ENCODE peak calls at places on chromosomes 12 and 14, in nine cellular contexts. W is activated CD8-positive, alpha-beta memory T cell treated with anti-CD3 and anti-CD28 coated beads, Interleukin-2, amount 50 U/mL, for 48 hours; T is NCI-H1092 treated with DMSO at 0.1 percent for 48 hours; B is GM18507; G is COLO829; V is fibroblast of pulmonary artery; P is NCI-H526 treated with DMSO at 0.1 percent for 48 hours; O is nucleus accumbens; N is NCI-H2081. S is an unnamed sample.

GRCh38 chr14:99260652-99261551 is 11.1 kb downstream of the BCL11B start:
- DNase-seq in P (no peak), N (no peak), B (no peak), V (no peak), G (no peak), W (no peak), T (no peak), O (no peak), S (no peak)

GRCh38 chr14:33814010-33814409 is 136.9 kb downstream of the EGLN3 start:
- DNase-seq in W (no peak), B (no peak), V (no peak), O (no peak), T (no peak), G (peak; percentile 31), P (no peak), N (no peak), S (no peak)

GRCh38 chr12:76038176-76038575 is 6.6 kb upstream of the PHLDA1 start:
- DNase-seq in T (no peak), V (no peak), P (no peak), O (no peak), G (no peak), B (no peak), N (no peak), W (no peak), S (no peak)

GRCh38 chr14:22837750-22838538 is 1.6 kb downstream of the MMP14 start:
- DNase-seq in N (no peak), P (no peak), T (no peak), G (peak; percentile 43), O (no peak), B (no peak), W (no peak), V (peak; percentile 61), S (no peak)

GRCh38 chr14:75542585-75543091 is 20.4 kb downstream of the BATF start:
- DNase-seq in V (peak; percentile 85), O (no peak), P (no peak), W (peak; percentile 88), G (no peak), T (no peak), B (no peak), N (no peak), S (no peak)

GRCh38 chr12:102622618-102623017 is 142.3 kb upstream of the IGF1 start:
- DNase-seq in T (no peak), O (no peak), V (no peak), W (no peak), G (no peak), N (no peak), P (no peak), B (no peak), S (no peak)

GRCh38 chr14:76456200-76456599 is 80.3 kb downstream of the ESRRB start:
- DNase-seq in V (peak; percentile 34), B (peak; percentile 48), G (peak; percentile 48), P (peak; percentile 5), W (peak; percentile 68), N (peak; percentile 9), O (no peak), T (peak; percentile 55), S (no peak)

GRCh38 chr12:98741229-98741614 is 96.1 kb downstream of the APAF1 start:
- DNase-seq in W (peak; percentile 67), B (no peak), N (no peak), V (no peak), P (no peak), O (no peak), T (no peak), G (no peak), S (no peak)

GRCh38 chr14:102510616-102511520 is 1.3 kb upstream of the ANKRD9 start:
- DNase-seq in W (peak; percentile 68), G (no peak), O (no peak), B (no peak), V (no peak), P (peak; percentile 16), T (no peak), N (no peak), S (no peak)

GRCh38 chr12:5733136-5733755 is 211.8 kb downstream of the ANO2 start:
- DNase-seq in T (no peak), V (no peak), B (no peak), O (no peak), G (no peak), P (no peak), N (no peak), W (no peak), S (no peak)

GRCh38 chr12:28882444-28882843 is 266.6 kb upstream of the FAR2 start:
- DNase-seq in T (no peak), V (peak; percentile 69), B (no peak), G (no peak), O (no peak), W (no peak), P (no peak), N (no peak), S (no peak)

GRCh38 chr12:23899434-23899833 is 50.0 kb downstream of the SOX5 start:
- DNase-seq in O (no peak), V (peak; percentile 11), P (no peak), T (no peak), G (no peak), B (no peak), W (no peak), N (no peak), S (no peak)

GRCh38 chr14:91171291-91171690 is 57.4 kb downstream of the DGLUCY start:
- DNase-seq in V (no peak), O (no peak), P (no peak), W (no peak), B (no peak), N (no peak), G (no peak), T (no peak), S (no peak)

GRCh38 chr14:105201928-105202513 is 20.9 kb upstream of the NUDT14 start:
- DNase-seq in G (no peak), P (peak; percentile 18), W (peak; percentile 72), N (no peak), O (no peak), B (no peak), T (no peak), V (no peak), S (no peak)

GRCh38 chr12:64010069-64010686 is 165.7 kb downstream of the SRGAP1 start:
- DNase-seq in O (no peak), W (no peak), V (peak; percentile 45), P (no peak), B (no peak), N (no peak), G (peak; percentile 64), T (no peak), S (peak; percentile 30)

GRCh38 chr12:46959484-46959883 is 119.9 kb upstream of the PCED1B start:
- DNase-seq in V (peak; percentile 89), B (no peak), N (no peak), O (no peak), W (no peak), T (no peak), P (no peak), G (no peak), S (peak; percentile 73)

GRCh38 chr14:50023671-50024490 is 92.5 kb downstream of the VCPKMT start:
- DNase-seq in N (no peak), O (no peak), T (no peak), W (no peak), B (no peak), V (peak; percentile 65), P (no peak), G (peak; percentile 63), S (no peak)

GRCh38 chr12:18224745-18225144 is 36.6 kb upstream of the PIK3C2G start:
- DNase-seq in N (peak; percentile 55), B (no peak), P (peak; percentile 6), G (no peak), T (peak; percentile 64), V (peak; percentile 71), W (no peak), O (no peak), S (peak; percentile 4)

GRCh38 chr12:89075890-89076591 is 276.3 kb downstream of the DUSP6 start:
- DNase-seq in W (no peak), V (peak; percentile 76), T (no peak), P (peak; percentile 36), O (no peak), N (peak; percentile 31), G (no peak), B (no peak), S (no peak)

GRCh38 chr12:108821407-108822397 is 35.7 kb downstream of the SSH1 start:
- DNase-seq in P (no peak), N (no peak), B (no peak), W (peak; percentile 72), G (no peak), V (peak; percentile 51), T (no peak), O (no peak), S (no peak)

GRCh38 chr12:44015333-44015941 is 179.6 kb downstream of the TMEM117 start:
- DNase-seq in V (peak; percentile 76), T (peak; percentile 96), B (peak; percentile 14), P (peak; percentile 41), G (peak; percentile 43), O (no peak), N (peak; percentile 78), W (no peak), S (peak; percentile 33)

GRCh38 chr14:103541494-103541943 is 12.5 kb downstream of the TRMT61A start:
- DNase-seq in V (no peak), G (no peak), N (no peak), W (no peak), P (no peak), B (no peak), O (no peak), T (no peak), S (no peak)

GRCh38 chr14:38056270-38056669 is 151.4 kb upstream of the SSTR1 start:
- DNase-seq in T (no peak), W (no peak), B (no peak), V (no peak), O (no peak), G (no peak), N (no peak), P (no peak), S (no peak)

GRCh38 chr12:11959117-11959823 is 111.5 kb upstream of the BCL2L14 start:
- DNase-seq in G (no peak), O (no peak), T (no peak), W (no peak), N (no peak), B (no peak), P (no peak), V (no peak), S (no peak)

GRCh38 chr12:119705182-119705581 is 37.2 kb downstream of the PRKAB1 start:
- DNase-seq in W (no peak), G (no peak), T (no peak), P (no peak), V (no peak), O (no peak), N (no peak), B (no peak), S (no peak)

GRCh38 chr12:82034769-82035168 is 275.6 kb upstream of the PPFIA2 start:
- DNase-seq in P (no peak), V (no peak), B (no peak), N (no peak), G (no peak), W (no peak), O (no peak), T (no peak), S (no peak)

GRCh38 chr12:54463034-54463433 is 10.4 kb downstream of the GTSF1 start:
- DNase-seq in T (no peak), G (no peak), V (peak; percentile 92), P (no peak), N (no peak), B (no peak), O (no peak), W (no peak), S (no peak)

GRCh38 chr14:55760801-55761200 is 180.8 kb downstream of the KTN1 start:
- DNase-seq in P (no peak), G (no peak), N (no peak), O (no peak), T (no peak), W (no peak), V (no peak), B (no peak), S (no peak)

GRCh38 chr12:8157484-8158198 is 826 bp downstream of the ZNF705A start:
- DNase-seq in N (no peak), V (no peak), P (no peak), T (no peak), W (no peak), G (no peak), O (no peak), B (no peak), S (no peak)

GRCh38 chr14:67554341-67554740 is 21.3 kb downstream of the PLEKHH1 start:
- DNase-seq in P (no peak), W (no peak), B (no peak), G (no peak), T (no peak), V (no peak), N (no peak), O (no peak), S (no peak)

GRCh38 chr14:53368714-53369191 is 215.6 kb upstream of the DDHD1 start:
- DNase-seq in W (no peak), T (no peak), P (no peak), O (no peak), N (no peak), B (no peak), G (no peak), V (peak; percentile 56), S (no peak)

S was measured in Panc1.